ENCODE peak calls at places on chromosomes 3 and 15, in five cellular contexts. J is dorsolateral prefrontal cortex, V is cardiac muscle cell, I is kidney, P is BJ. L is an unnamed sample.

GRCh38 chr3:4841783-4842440 is 137.3 kb upstream of the BHLHE40 start:
- DNase-seq in J (no peak), V (no peak), I (no peak), P (no peak), L (no peak)

GRCh38 chr15:52114256-52114655 is 1.7 kb upstream of the BCL2L10 start:
- DNase-seq in J (no peak), V (no peak), I (no peak), P (no peak), L (no peak)

GRCh38 chr3:50442940-50443579 is 60.4 kb downstream of the CACNA2D2 start:
- DNase-seq in J (peak), V (peak), I (no peak), P (no peak), L (no peak)

GRCh38 chr3:1190576-1190975 is 97.8 kb downstream of the CNTN6 start:
- DNase-seq in J (no peak), V (no peak), I (no peak), P (no peak), L (no peak)

GRCh38 chr3:142958707-142959106 is 4.8 kb downstream of the PAQR9 start:
- DNase-seq in J (no peak), V (no peak), I (no peak), P (no peak), L (no peak)

GRCh38 chr3:185052631-185053030 is 100.2 kb downstream of the C3orf70 start:
- DNase-seq in J (no peak), V (no peak), I (no peak), P (no peak), L (no peak)

GRCh38 chr3:13138566-13139145 is 65.4 kb upstream of the IQSEC1 start:
- DNase-seq in J (peak), V (no peak), I (peak), P (no peak), L (no peak)

GRCh38 chr3:9037113-9037715 is 73.9 kb upstream of the RAD18 start:
- DNase-seq in J (no peak), V (no peak), I (no peak), P (no peak), L (no peak)

GRCh38 chr15:34682673-34683072 is 72.1 kb downstream of the GJD2 start:
- DNase-seq in J (no peak), V (no peak), I (no peak), P (no peak), L (no peak)

GRCh38 chr15:94164202-94164807 is 67.1 kb upstream of the MCTP2 start:
- DNase-seq in J (no peak), V (peak), I (no peak), P (no peak), L (peak)

GRCh38 chr15:67520976-67521769 is at the start of gene C15orf61:
- DNase-seq in J (peak), V (peak), I (peak), P (no peak), L (peak)

GRCh38 chr3:102132370-102132769 is 283.1 kb downstream of the NFKBIZ start:
- DNase-seq in J (no peak), V (no peak), I (no peak), P (no peak), L (no peak)

GRCh38 chr15:78071378-78071777 is 6.1 kb downstream of the TBC1D2B start:
- DNase-seq in J (no peak), V (no peak), I (no peak), P (no peak), L (no peak)

GRCh38 chr15:69735126-69735525 is 282.5 kb downstream of the RPLP1 start:
- DNase-seq in J (no peak), V (no peak), I (peak), P (no peak), L (no peak)

GRCh38 chr15:85329561-85330421 is 50.6 kb upstream of the AKAP13 start:
- DNase-seq in J (no peak), V (no peak), I (no peak), P (no peak), L (no peak)

GRCh38 chr3:20222274-20222673 is 36.3 kb upstream of the SGO1 start:
- DNase-seq in J (no peak), V (no peak), I (no peak), P (no peak), L (no peak)

GRCh38 chr3:192851821-192852352 is 65.8 kb downstream of the MB21D2 start:
- DNase-seq in J (no peak), V (no peak), I (peak), P (no peak), L (no peak)

GRCh38 chr3:154656496-154656895 is 226.5 kb upstream of the GPR149 start:
- DNase-seq in J (no peak), V (no peak), I (no peak), P (no peak), L (no peak)

GRCh38 chr3:17845026-17845425 is 102.6 kb upstream of the TBC1D5 start:
- DNase-seq in J (no peak), V (no peak), I (no peak), P (no peak), L (no peak)

GRCh38 chr3:84292113-84292512 is 666.7 kb upstream of the CADM2 start:
- DNase-seq in J (no peak), V (no peak), I (no peak), P (no peak), L (no peak)

GRCh38 chr15:59384507-59384906 is 11.8 kb upstream of the MYO1E start:
- DNase-seq in J (no peak), V (no peak), I (no peak), P (no peak), L (no peak)

GRCh38 chr3:46412786-46413298 is 5.8 kb downstream of the CCRL2 start:
- DNase-seq in J (no peak), V (no peak), I (no peak), P (no peak), L (no peak)

GRCh38 chr3:5769825-5770224 is 582.3 kb downstream of the EDEM1 start:
- DNase-seq in J (no peak), V (no peak), I (no peak), P (no peak), L (no peak)

GRCh38 chr15:20344601-20345400 is 196.8 kb downstream of the GOLGA6L6 start:
- DNase-seq in J (peak), V (no peak), I (peak), P (no peak), L (peak)

GRCh38 chr3:196969001-196969659 is 497 bp upstream of the PIGZ start:
- DNase-seq in J (no peak), V (peak), I (peak), P (no peak), L (no peak)

GRCh38 chr3:109118584-109118983 is 650 bp upstream of the MORC1 start:
- DNase-seq in J (no peak), V (no peak), I (no peak), P (no peak), L (no peak)

DNA sequence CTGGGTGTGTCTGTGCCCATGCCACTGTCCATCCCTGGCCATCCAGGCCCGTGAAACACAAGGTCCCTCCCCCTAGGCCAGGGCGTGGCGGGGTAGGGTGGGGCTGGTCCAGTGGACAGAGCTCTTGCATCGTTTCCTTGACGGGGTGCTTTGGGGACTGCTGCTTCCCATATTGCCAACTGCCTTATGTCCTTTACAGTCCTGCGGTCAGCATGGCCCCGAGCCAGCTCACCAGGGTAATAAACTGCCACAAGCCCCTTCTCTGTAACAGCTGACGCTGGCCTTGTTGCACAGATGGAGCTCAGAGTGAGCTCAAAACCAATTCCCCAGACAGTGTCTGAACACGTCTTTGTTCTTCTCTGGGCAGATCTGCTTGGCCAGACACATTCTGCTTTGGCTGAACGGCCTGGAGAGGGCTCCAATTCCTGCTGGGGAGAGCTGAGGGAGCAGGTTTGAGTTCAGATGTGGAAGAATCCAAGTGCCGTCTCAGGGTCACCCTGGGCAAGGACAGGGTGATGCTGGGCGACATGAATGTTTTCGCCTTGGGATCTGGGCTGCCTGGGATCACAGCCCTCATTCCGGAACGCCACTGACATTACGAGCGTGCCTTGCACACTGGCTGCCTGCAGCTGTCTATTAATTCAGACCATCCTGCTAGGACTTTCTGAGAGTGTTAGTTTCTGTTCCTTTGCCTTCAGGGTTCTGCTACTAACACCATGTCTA is 51.5 kb downstream of the RGMA start:
- DNase-seq in J (no peak), V (peak), I (peak), P (no peak), L (no peak)
- TF ChIP-seq CTCF in J (peak), V (peak), I (no peak), P (peak), L (no peak)

DNA sequence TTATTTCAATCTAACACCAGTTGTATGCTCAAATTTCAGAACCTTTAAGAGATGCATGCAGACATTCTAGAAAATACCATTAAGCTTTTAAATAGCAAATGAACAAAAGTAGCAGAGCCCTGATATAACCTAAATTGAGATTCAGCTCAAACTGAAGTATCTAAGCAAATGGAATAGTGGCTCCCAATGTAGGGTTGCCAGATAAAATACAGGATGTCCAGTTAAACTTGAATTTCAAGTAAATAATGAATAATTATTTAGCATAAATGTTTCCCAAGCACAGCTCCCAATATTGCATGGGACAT is 171.1 kb upstream of the ATP11B start:
- DNase-seq in J (no peak), V (no peak), I (no peak), P (no peak), L (no peak)
- TF ChIP-seq CTCF in J (no peak), V (no peak), I (no peak), P (no peak), L (no peak)

GRCh38 chr15:90342655-90343054 is 9.4 kb upstream of the ZNF774 start:
- DNase-seq in J (no peak), V (peak), I (no peak), P (no peak), L (no peak)

GRCh38 chr15:90343391-90343790 is 8.7 kb upstream of the ZNF774 start:
- DNase-seq in J (no peak), V (no peak), I (no peak), P (no peak), L (no peak)

GRCh38 chr15:90338483-90338980 is 13.6 kb upstream of the ZNF774 start:
- DNase-seq in J (no peak), V (no peak), I (no peak), P (no peak), L (no peak)

GRCh38 chr15:90337256-90337655 is 14.8 kb upstream of the ZNF774 start:
- DNase-seq in J (no peak), V (no peak), I (no peak), P (no peak), L (no peak)

GRCh38 chr15:90340345-90340744 is 11.7 kb upstream of the ZNF774 start:
- DNase-seq in J (no peak), V (no peak), I (no peak), P (no peak), L (no peak)
- TF ChIP-seq CTCF in J (no peak), V (no peak), I (no peak), P (no peak), L (no peak)

GRCh38 chr15:45631831-45632230 is 3.0 kb upstream of the SQOR start:
- DNase-seq in J (no peak), V (no peak), I (no peak), P (no peak), L (no peak)
- TF ChIP-seq CTCF in J (no peak), V (no peak), I (no peak), P (no peak), L (no peak)

DNA sequence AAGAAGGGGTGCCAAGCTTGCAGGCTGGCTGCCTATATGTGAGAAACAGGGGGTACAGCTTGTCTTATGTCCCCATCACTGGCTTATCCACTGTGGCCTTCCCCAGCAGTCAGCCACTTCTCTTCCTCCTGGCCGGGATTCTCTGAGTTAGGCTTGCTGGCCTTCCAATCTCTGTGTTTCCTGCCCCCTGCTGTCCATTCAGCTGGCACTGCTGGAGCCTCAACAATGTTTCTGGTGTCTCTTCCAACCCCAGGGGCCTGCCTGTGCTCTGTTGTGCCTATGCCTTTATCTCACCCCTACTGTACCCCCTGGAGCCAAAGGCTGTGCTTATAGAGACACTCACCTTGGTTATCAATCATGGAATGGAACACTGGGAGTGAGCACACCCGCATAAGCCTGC is 36.5 kb downstream of the ANAPC13 start:
- DNase-seq in J (peak), V (peak), I (no peak), P (no peak), L (no peak)
- TF ChIP-seq CTCF in J (peak), V (peak), I (peak), P (peak), L (no peak)

L was measured in mesothelial cell of epicardium.